ENCODE peak calls at places on chromosomes 7 and 10, in nine cellular contexts. K is lower leg skin, C is AG09319, A is fibroblast of lung, N is GM20000, U is adrenal gland, S is hepatocyte, D is foreskin fibroblast, O is choroid plexus epithelial cell. G is an unnamed sample.

GRCh38 chr10:100969175-100970075 is at the start of gene SEMA4G:
- DNase-seq in K (peak), C (no peak), A (peak), N (peak), U (no peak), S (peak), D (peak), O (peak), G (peak)

GRCh38 chr7:151014950-151015349 is 9.3 kb downstream of the ATG9B start:
- DNase-seq in K (no peak), C (no peak), A (no peak), N (no peak), U (no peak), S (no peak), D (no peak), O (no peak), G (peak)

GRCh38 chr7:30879139-30880089 is 32.2 kb upstream of the AQP1 start:
- DNase-seq in K (no peak), C (no peak), A (no peak), N (no peak), U (no peak), S (no peak), D (no peak), O (no peak), G (no peak)

GRCh38 chr7:103989200-103989784 is at the start of gene RELN:
- DNase-seq in K (no peak), C (no peak), A (peak), N (peak), U (no peak), S (peak), D (no peak), O (peak), G (no peak)

GRCh38 chr10:74586088-74586585 is 240.3 kb upstream of the KAT6B start:
- DNase-seq in K (no peak), C (no peak), A (peak), N (peak), U (peak), S (no peak), D (no peak), O (peak), G (peak)

GRCh38 chr10:13959443-13960359 is 371.0 kb downstream of the FRMD4A start:
- DNase-seq in K (no peak), C (no peak), A (no peak), N (no peak), U (no peak), S (no peak), D (no peak), O (no peak), G (no peak)

GRCh38 chr7:137485818-137486217 is 142.3 kb upstream of the PTN start:
- DNase-seq in K (no peak), C (no peak), A (no peak), N (no peak), U (no peak), S (no peak), D (no peak), O (no peak), G (no peak)

GRCh38 chr7:137715101-137715500 is 131.7 kb downstream of the DGKI start:
- DNase-seq in K (no peak), C (no peak), A (peak), N (no peak), U (no peak), S (no peak), D (peak), O (peak), G (no peak)

GRCh38 chr10:32970910-32971309 is 12.9 kb upstream of the ITGB1 start:
- DNase-seq in K (no peak), C (no peak), A (no peak), N (peak), U (no peak), S (no peak), D (no peak), O (no peak), G (no peak)

GRCh38 chr7:123241809-123242208 is 42.0 kb upstream of the SLC13A1 start:
- DNase-seq in K (no peak), C (no peak), A (no peak), N (no peak), U (no peak), S (no peak), D (no peak), O (no peak), G (no peak)

GRCh38 chr7:54956021-54956420 is 62.8 kb upstream of the EGFR start:
- DNase-seq in K (no peak), C (no peak), A (no peak), N (no peak), U (no peak), S (no peak), D (no peak), O (no peak), G (no peak)

GRCh38 chr10:28879875-28880381 is 202.6 kb downstream of the BAMBI start:
- DNase-seq in K (no peak), C (no peak), A (no peak), N (no peak), U (peak), S (no peak), D (no peak), O (no peak), G (no peak)

GRCh38 chr7:109532262-109532992 is 962.8 kb downstream of the DNAJB9 start:
- DNase-seq in K (no peak), C (no peak), A (no peak), N (no peak), U (no peak), S (no peak), D (no peak), O (no peak), G (no peak)

GRCh38 chr10:15897282-15897681 is 37.0 kb upstream of the MINDY3 start:
- DNase-seq in K (no peak), C (no peak), A (peak), N (no peak), U (no peak), S (peak), D (peak), O (peak), G (peak)

GRCh38 chr10:15901889-15902288 is 41.6 kb upstream of the MINDY3 start:
- DNase-seq in K (no peak), C (no peak), A (no peak), N (no peak), U (no peak), S (no peak), D (no peak), O (no peak), G (no peak)

GRCh38 chr10:15896654-15897053 is 36.3 kb upstream of the MINDY3 start:
- DNase-seq in K (no peak), C (no peak), A (no peak), N (no peak), U (no peak), S (no peak), D (no peak), O (no peak), G (no peak)

DNA sequence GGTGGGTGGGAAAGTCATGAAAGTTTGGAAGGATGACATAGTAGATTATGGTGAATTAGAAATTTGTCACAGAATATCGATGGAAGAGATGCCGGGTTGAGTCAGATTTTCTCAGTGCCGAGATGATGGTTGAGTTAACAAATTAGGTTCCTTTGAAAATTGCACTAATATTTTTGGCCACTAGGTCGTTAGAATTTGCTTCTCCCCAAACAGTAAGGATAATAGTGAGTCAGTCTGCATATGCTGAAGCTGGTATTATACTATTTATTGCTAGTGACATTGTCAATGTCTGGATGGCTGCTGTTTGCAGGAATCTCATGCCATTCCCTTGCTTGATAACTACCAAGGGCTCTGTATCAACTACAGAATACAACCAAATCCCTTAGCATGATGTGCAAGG is 37.7 kb upstream of the MINDY3 start:
- DNase-seq in K (no peak), C (no peak), A (peak), N (no peak), U (no peak), S (no peak), D (peak), O (peak), G (peak)
- TF ChIP-seq CTCF in K (no peak), C (peak), A (peak), N (no peak), U (peak), S (peak), D (no peak), O (peak), G (no peak)

GRCh38 chr7:1758859-1759521 is 88.9 kb downstream of the ELFN1 start:
- DNase-seq in K (no peak), C (no peak), A (no peak), N (no peak), U (no peak), S (no peak), D (no peak), O (no peak), G (no peak)

GRCh38 chr7:1757601-1758000 is 87.5 kb downstream of the ELFN1 start:
- DNase-seq in K (no peak), C (no peak), A (no peak), N (no peak), U (no peak), S (no peak), D (no peak), O (no peak), G (no peak)

GRCh38 chr7:1755783-1756626 is 85.9 kb downstream of the ELFN1 start:
- DNase-seq in K (no peak), C (no peak), A (no peak), N (peak), U (no peak), S (no peak), D (no peak), O (no peak), G (no peak)

GRCh38 chr7:1761097-1761496 is 91.0 kb downstream of the ELFN1 start:
- DNase-seq in K (no peak), C (no peak), A (no peak), N (no peak), U (no peak), S (no peak), D (no peak), O (no peak), G (no peak)

DNA sequence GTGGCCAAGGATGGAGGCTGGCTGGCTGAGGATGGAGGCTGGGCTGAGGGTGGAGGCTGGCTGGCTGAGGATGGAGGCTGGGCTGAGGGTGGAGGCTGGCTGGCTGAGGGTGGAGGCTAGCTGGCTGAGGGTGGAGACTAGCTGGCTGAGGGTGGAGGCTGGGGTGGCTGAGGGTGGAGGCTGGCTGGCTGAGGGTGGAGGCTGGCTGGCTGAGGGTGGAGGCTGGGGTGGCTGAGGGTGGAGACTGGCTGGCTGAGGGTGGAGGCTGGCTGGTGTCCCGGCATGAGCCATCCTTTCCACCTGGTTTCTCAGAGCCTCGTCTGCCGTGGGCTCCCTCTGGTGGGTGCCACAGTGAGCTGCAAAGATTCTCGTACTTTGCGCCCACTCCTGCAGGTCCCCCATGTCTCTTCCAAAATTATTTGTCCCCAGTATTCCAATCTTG is 88.4 kb downstream of the ELFN1 start:
- DNase-seq in K (no peak), C (no peak), A (peak), N (peak), U (no peak), S (peak), D (no peak), O (peak), G (peak)
- TF ChIP-seq CTCF in K (no peak), C (peak), A (peak), N (peak), U (peak), S (peak), D (peak), O (peak), G (peak)

GRCh38 chr10:86586516-86586915 is 64.9 kb upstream of the WAPL start:
- DNase-seq in K (no peak), C (no peak), A (no peak), N (no peak), U (no peak), S (no peak), D (no peak), O (no peak), G (no peak)

GRCh38 chr10:86583983-86584382 is 62.4 kb upstream of the WAPL start:
- DNase-seq in K (no peak), C (no peak), A (no peak), N (peak), U (no peak), S (no peak), D (no peak), O (no peak), G (no peak)

GRCh38 chr10:86585037-86585725 is 63.6 kb upstream of the WAPL start:
- DNase-seq in K (peak), C (peak), A (peak), N (peak), U (peak), S (peak), D (peak), O (peak), G (peak)

GRCh38 chr10:86580549-86580886 is 58.9 kb upstream of the WAPL start:
- DNase-seq in K (no peak), C (no peak), A (no peak), N (no peak), U (no peak), S (no peak), D (no peak), O (no peak), G (no peak)

GRCh38 chr10:86585726-86586048 is 64.1 kb upstream of the WAPL start:
- DNase-seq in K (no peak), C (no peak), A (no peak), N (no peak), U (no peak), S (no peak), D (no peak), O (no peak), G (no peak)
- TF ChIP-seq CTCF in K (no peak), C (no peak), A (no peak), N (no peak), U (no peak), S (no peak), D (no peak), O (no peak), G (no peak)

DNA sequence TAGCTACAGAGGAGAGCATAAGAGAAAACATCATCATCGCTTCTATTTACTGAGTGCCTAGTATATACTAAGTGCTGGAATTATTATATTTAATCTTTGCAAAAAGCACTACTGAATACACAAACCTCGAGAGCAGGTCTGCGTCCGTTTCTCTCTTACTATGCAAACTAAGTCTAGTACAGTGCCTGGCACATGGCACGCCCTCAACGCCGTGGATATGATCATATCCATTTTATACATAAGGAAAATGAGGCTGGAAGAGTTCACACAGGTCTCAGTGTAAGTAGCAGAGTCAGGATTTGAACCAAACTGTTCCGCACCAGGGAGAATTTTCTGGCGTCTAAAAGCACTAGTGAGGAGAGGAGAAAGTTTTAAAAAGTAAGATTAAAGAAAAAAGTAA is 17.6 kb downstream of the MXI1 start:
- DNase-seq in K (no peak), C (no peak), A (no peak), N (no peak), U (no peak), S (no peak), D (no peak), O (no peak), G (no peak)
- TF ChIP-seq CTCF in K (no peak), C (no peak), A (no peak), N (no peak), U (no peak), S (no peak), D (no peak), O (no peak), G (no peak)

DNA sequence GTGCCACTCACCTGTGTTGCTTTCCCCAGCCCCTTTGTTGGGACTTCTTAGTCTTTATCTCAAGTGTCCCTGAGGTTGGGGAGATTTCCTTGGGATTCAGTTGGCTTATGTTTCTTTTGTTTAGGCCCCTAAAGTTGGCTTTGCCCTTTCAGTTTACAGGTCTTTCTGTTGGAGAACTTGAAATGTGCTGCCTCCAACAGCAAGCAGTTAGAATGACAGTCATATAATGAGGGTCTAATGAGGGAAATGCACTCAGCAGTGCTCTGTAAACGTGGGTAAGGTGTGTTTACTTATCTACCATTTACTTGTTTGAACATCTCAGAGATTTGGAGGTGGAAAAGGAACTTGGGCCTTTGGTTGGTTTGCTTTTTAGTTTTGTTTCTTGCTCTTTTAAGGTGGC is 191.4 kb upstream of the STK17A start:
- DNase-seq in K (no peak), C (no peak), A (no peak), N (no peak), U (no peak), S (no peak), D (no peak), O (no peak), G (no peak)
- TF ChIP-seq CTCF in K (no peak), C (no peak), A (no peak), N (no peak), U (no peak), S (no peak), D (no peak), O (no peak), G (no peak)

GRCh38 chr7:45028920-45029344 is 28.9 kb downstream of the CCM2 start:
- DNase-seq in K (peak), C (no peak), A (no peak), N (no peak), U (no peak), S (no peak), D (no peak), O (no peak), G (no peak)
- TF ChIP-seq CTCF in K (no peak), C (no peak), A (no peak), N (no peak), U (no peak), S (no peak), D (no peak), O (no peak), G (no peak)

GRCh38 chr7:65820287-65820950 is 52.5 kb upstream of the VKORC1L1 start:
- DNase-seq in K (no peak), C (no peak), A (no peak), N (no peak), U (no peak), S (no peak), D (no peak), O (peak), G (no peak)
- TF ChIP-seq CTCF in K (no peak), C (no peak), A (no peak), N (no peak), U (no peak), S (no peak), D (no peak), O (peak), G (no peak)

DNA sequence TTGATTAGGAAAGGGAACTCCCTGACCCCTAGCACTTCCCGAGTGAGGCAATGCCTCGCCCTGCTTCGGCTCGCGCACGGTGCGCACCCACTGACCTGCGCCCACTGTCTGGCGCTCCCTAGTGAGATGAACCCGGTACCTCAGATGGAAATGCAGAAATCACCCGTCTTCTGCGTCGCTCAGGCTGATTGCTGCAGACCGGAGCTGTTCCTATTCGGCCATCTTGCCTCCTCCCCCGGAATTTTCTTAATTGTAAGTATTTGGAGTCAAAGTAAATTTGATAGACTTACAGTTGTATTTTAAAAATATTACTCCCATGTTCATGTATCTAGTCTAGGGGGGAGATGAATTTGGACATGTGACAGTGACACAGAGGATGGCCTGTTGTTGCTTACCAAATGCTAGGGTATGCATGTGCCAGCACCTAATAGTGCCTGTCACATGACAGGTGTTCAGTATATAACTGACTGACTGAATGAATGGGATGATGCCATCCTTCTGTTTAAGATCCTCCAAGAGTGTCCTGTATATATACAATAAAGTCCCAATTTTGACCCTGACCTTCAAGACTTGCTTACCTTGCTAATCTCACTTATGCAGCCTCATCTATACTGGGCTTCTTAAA is 42.0 kb upstream of the ICA1 start:
- DNase-seq in K (no peak), C (no peak), A (no peak), N (no peak), U (no peak), S (no peak), D (no peak), O (no peak), G (no peak)
- TF ChIP-seq CTCF in K (no peak), C (no peak), A (no peak), N (no peak), U (no peak), S (no peak), D (no peak), O (no peak), G (no peak)